ENCODE peak calls at places on chromosome 22, in eight cellular contexts. G is HTR-8/SVneo, V is HS-5, C is EH, S is HCEC 1CT, W is cardiac fibroblast, M is HFFc6, I is COLO829. R is an unnamed sample.

GRCh38 chr22:45321827-45322226 is 12.1 kb downstream of the FAM118A start:
- DNase-seq in G (no peak), V (no peak), C (no peak), S (no peak), W (no peak), M (no peak), I (no peak), R (no peak)

GRCh38 chr22:34800265-34800664 is 265.7 kb upstream of the ISX start:
- DNase-seq in G (no peak), V (no peak), C (peak), S (no peak), W (peak), M (no peak), I (no peak), R (no peak)

GRCh38 chr22:43270949-43271348 is 72.2 kb downstream of the SCUBE1 start:
- DNase-seq in G (no peak), V (no peak), C (no peak), S (no peak), W (no peak), M (no peak), I (no peak), R (no peak)

GRCh38 chr22:45511847-45512261 is 9.2 kb downstream of the FBLN1 start:
- DNase-seq in G (no peak), V (peak), C (peak), S (peak), W (peak), M (peak), I (no peak), R (no peak)

GRCh38 chr22:27310966-27311665 is 490.4 kb downstream of the MN1 start:
- DNase-seq in G (no peak), V (no peak), C (no peak), S (no peak), W (no peak), M (no peak), I (no peak), R (no peak)

GRCh38 chr22:46092646-46093410 is 57.5 kb upstream of the PPARA start:
- DNase-seq in G (no peak), V (no peak), C (no peak), S (no peak), W (no peak), M (no peak), I (no peak), R (no peak)

GRCh38 chr22:37244922-37245722 is 1.1 kb upstream of the RAC2 start:
- DNase-seq in G (no peak), V (no peak), C (no peak), S (no peak), W (no peak), M (no peak), I (no peak), R (no peak)

GRCh38 chr22:33803371-33803770 is 116.9 kb downstream of the LARGE1 start:
- DNase-seq in G (no peak), V (no peak), C (peak), S (no peak), W (peak), M (peak), I (peak), R (peak)

GRCh38 chr22:22111267-22111751 is 128.7 kb upstream of the TOP3B start:
- DNase-seq in G (peak), V (peak), C (peak), S (peak), W (peak), M (peak), I (no peak), R (peak)

GRCh38 chr22:47449508-47450270 is 687.2 kb downstream of the TBC1D22A start:
- DNase-seq in G (no peak), V (no peak), C (no peak), S (no peak), W (no peak), M (no peak), I (no peak), R (no peak)

GRCh38 chr22:23220485-23221350 is 40.4 kb downstream of the BCR start:
- DNase-seq in G (no peak), V (no peak), C (peak), S (peak), W (peak), M (no peak), I (no peak), R (no peak)

GRCh38 chr22:47038206-47038835 is 275.9 kb downstream of the TBC1D22A start:
- DNase-seq in G (no peak), V (no peak), C (no peak), S (no peak), W (no peak), M (no peak), I (no peak), R (no peak)

GRCh38 chr22:46047841-46048595 is 71.1 kb upstream of the WNT7B start:
- DNase-seq in G (no peak), V (no peak), C (no peak), S (no peak), W (no peak), M (no peak), I (no peak), R (no peak)

GRCh38 chr22:48443680-48444079 is 1384.0 kb downstream of the BRD1 start:
- DNase-seq in G (no peak), V (no peak), C (no peak), S (no peak), W (no peak), M (no peak), I (no peak), R (no peak)

GRCh38 chr22:36374603-36375024 is 13.2 kb downstream of the MYH9 start:
- DNase-seq in G (no peak), V (peak), C (peak), S (peak), W (peak), M (peak), I (no peak), R (peak)

GRCh38 chr22:38172489-38173155 is 9.0 kb downstream of the PLA2G6 start:
- DNase-seq in G (no peak), V (no peak), C (peak), S (no peak), W (peak), M (no peak), I (peak), R (peak)

GRCh38 chr22:25352294-25352680 is 132.8 kb downstream of the CRYBB2 start:
- DNase-seq in G (no peak), V (no peak), C (no peak), S (no peak), W (no peak), M (no peak), I (no peak), R (no peak)

GRCh38 chr22:44693145-44693544 is 8.9 kb upstream of the PRR5 start:
- DNase-seq in G (no peak), V (no peak), C (no peak), S (no peak), W (no peak), M (no peak), I (no peak), R (no peak)

GRCh38 chr22:20420157-20420842 is 17.3 kb downstream of the SCARF2 start:
- DNase-seq in G (no peak), V (no peak), C (no peak), S (no peak), W (no peak), M (no peak), I (no peak), R (no peak)

GRCh38 chr22:21755855-21756284 is 20.3 kb upstream of the YPEL1 start:
- DNase-seq in G (no peak), V (peak), C (peak), S (peak), W (peak), M (peak), I (no peak), R (peak)

GRCh38 chr22:38299001-38299651 is 18.1 kb downstream of the CSNK1E start:
- DNase-seq in G (no peak), V (no peak), C (no peak), S (no peak), W (no peak), M (no peak), I (no peak), R (peak)

GRCh38 chr22:27628891-27629631 is 172.5 kb downstream of the MN1 start:
- DNase-seq in G (no peak), V (no peak), C (no peak), S (no peak), W (no peak), M (no peak), I (no peak), R (peak)

GRCh38 chr22:17710023-17710422 is 64.2 kb downstream of the BID start:
- DNase-seq in G (no peak), V (no peak), C (no peak), S (no peak), W (peak), M (no peak), I (no peak), R (no peak)

GRCh38 chr22:39240841-39241631 is 3.7 kb downstream of the PDGFB start:
- DNase-seq in G (no peak), V (no peak), C (no peak), S (no peak), W (peak), M (no peak), I (no peak), R (peak)

R was measured in PC-3.